ENCODE peak calls at places on chromosomes 11 and 22, in five cellular contexts. P is neuronal stem cell, C is H9, X is mesenchymal stem cell, Z is IMR-90. O is an unnamed sample.

GRCh38 chr11:36056160-36056751 is 112.4 kb downstream of the LDLRAD3 start:
- DNase-seq in P (no peak), C (peak), X (no peak), Z (peak), O (peak)

GRCh38 chr22:21766933-21767462 is 31.4 kb upstream of the YPEL1 start:
- DNase-seq in P (no peak), C (no peak), X (no peak), Z (no peak), O (no peak)

GRCh38 chr22:42938976-42939375 is 76.0 kb downstream of the PACSIN2 start:
- DNase-seq in P (no peak), C (no peak), X (no peak), Z (no peak), O (no peak)

GRCh38 chr11:3145206-3145520 is 19.9 kb downstream of the OSBPL5 start:
- DNase-seq in P (no peak), C (no peak), X (no peak), Z (no peak), O (no peak)

GRCh38 chr11:20154381-20154780 is 5.9 kb downstream of the DBX1 start:
- DNase-seq in P (no peak), C (peak), X (peak), Z (no peak), O (peak)

GRCh38 chr22:22721681-22722309 is 77.4 kb downstream of the GGTLC2 start:
- DNase-seq in P (no peak), C (no peak), X (peak), Z (peak), O (peak)

GRCh38 chr11:65556470-65557279 is 1.5 kb downstream of the LTBP3 start:
- DNase-seq in P (no peak), C (no peak), X (no peak), Z (no peak), O (peak)

GRCh38 chr11:68525930-68526329 is 65.4 kb downstream of the PPP6R3 start:
- DNase-seq in P (no peak), C (no peak), X (no peak), Z (peak), O (peak)

GRCh38 chr11:133343951-133344350 is 188.3 kb downstream of the OPCML start:
- DNase-seq in P (no peak), C (no peak), X (no peak), Z (no peak), O (no peak)

GRCh38 chr11:2781413-2782274 is 81.8 kb upstream of the KCNQ1OT1 start:
- DNase-seq in P (no peak), C (no peak), X (peak), Z (peak), O (no peak)

GRCh38 chr11:65308281-65308891 is 6.3 kb upstream of the CDC42EP2 start:
- DNase-seq in P (no peak), C (no peak), X (peak), Z (no peak), O (peak)

GRCh38 chr11:126864934-126865333 is 135.6 kb downstream of the KIRREL3 start:
- DNase-seq in P (no peak), C (no peak), X (no peak), Z (no peak), O (no peak)

GRCh38 chr11:13831707-13832106 is 130.8 kb upstream of the SPON1 start:
- DNase-seq in P (no peak), C (no peak), X (no peak), Z (no peak), O (no peak)

GRCh38 chr11:57303990-57304579 is 20.7 kb downstream of the TNKS1BP1 start:
- DNase-seq in P (no peak), C (no peak), X (no peak), Z (no peak), O (no peak)

GRCh38 chr22:44287121-44287693 is 25.5 kb downstream of the SHISAL1 start:
- DNase-seq in P (no peak), C (no peak), X (no peak), Z (no peak), O (no peak)

GRCh38 chr22:23888615-23889401 is 5.4 kb upstream of the MIF start:
- DNase-seq in P (no peak), C (no peak), X (peak), Z (peak), O (no peak)

GRCh38 chr11:18188796-18189195 is 16.2 kb downstream of the MRGPRX4 start:
- DNase-seq in P (no peak), C (no peak), X (no peak), Z (no peak), O (no peak)

GRCh38 chr11:78030429-78031325 is 7.6 kb upstream of the KCTD14 start:
- DNase-seq in P (no peak), C (no peak), X (no peak), Z (peak), O (no peak)

GRCh38 chr11:15177491-15177890 is 62.8 kb downstream of the INSC start:
- DNase-seq in P (no peak), C (no peak), X (no peak), Z (no peak), O (no peak)

GRCh38 chr11:128874406-128874805 is 7.3 kb upstream of the KCNJ1 start:
- DNase-seq in P (no peak), C (no peak), X (no peak), Z (peak), O (no peak)

GRCh38 chr22:35418088-35418487 is 18.1 kb downstream of the MCM5 start:
- DNase-seq in P (no peak), C (no peak), X (no peak), Z (peak), O (no peak)

GRCh38 chr11:114163231-114163631 is 103.7 kb downstream of the ZBTB16 start:
- DNase-seq in P (no peak), C (no peak), X (no peak), Z (peak), O (no peak)

GRCh38 chr11:120688166-120688565 is 176.6 kb downstream of the GRIK4 start:
- DNase-seq in P (no peak), C (no peak), X (no peak), Z (no peak), O (no peak)

GRCh38 chr11:2868604-2869526 is 16.7 kb downstream of the CDKN1C start:
- DNase-seq in P (no peak), C (no peak), X (no peak), Z (no peak), O (no peak)

GRCh38 chr11:110529043-110529442 is 99.3 kb downstream of the FDX1 start:
- DNase-seq in P (no peak), C (no peak), X (no peak), Z (no peak), O (peak)

GRCh38 chr11:86745571-86745970 is 54.8 kb upstream of the PRSS23 start:
- DNase-seq in P (no peak), C (no peak), X (peak), Z (peak), O (no peak)

GRCh38 chr11:9701799-9702198 is 37.9 kb downstream of the SWAP70 start:
- DNase-seq in P (no peak), C (no peak), X (no peak), Z (no peak), O (no peak)

GRCh38 chr11:6703247-6704063 is 20.3 kb upstream of the MRPL17 start:
- DNase-seq in P (peak), C (peak), X (peak), Z (peak), O (peak)

GRCh38 chr11:20544536-20545237 is 54.7 kb upstream of the SLC6A5 start:
- DNase-seq in P (no peak), C (peak), X (no peak), Z (no peak), O (no peak)

GRCh38 chr11:40281055-40281580 is 1178.3 kb downstream of the LRRC4C start:
- DNase-seq in P (no peak), C (no peak), X (peak), Z (no peak), O (no peak)

GRCh38 chr11:10496296-10496936 is 41.4 kb downstream of the AMPD3 start:
- DNase-seq in P (no peak), C (no peak), X (no peak), Z (no peak), O (no peak)

GRCh38 chr11:70445605-70446004 is 47.3 kb downstream of the CTTN start:
- DNase-seq in P (no peak), C (no peak), X (no peak), Z (peak), O (no peak)

GRCh38 chr11:29025001-29025400 is 916.8 kb downstream of the METTL15 start:
- DNase-seq in P (no peak), C (no peak), X (no peak), Z (peak), O (peak)

GRCh38 chr11:38971141-38971540 is 2373.1 kb upstream of the RAG2 start:
- DNase-seq in P (no peak), C (no peak), X (no peak), Z (no peak), O (peak)

GRCh38 chr11:106304274-106304673 is 226.8 kb downstream of the AASDHPPT start:
- DNase-seq in P (no peak), C (no peak), X (peak), Z (peak), O (peak)

GRCh38 chr11:1564535-1565172 is 7.4 kb downstream of the DUSP8 start:
- DNase-seq in P (peak), C (peak), X (peak), Z (peak), O (no peak)
- H3K18ac ChIP-seq in P (peak), C (no peak), X (no peak), Z (no peak), O (no peak)

DNA sequence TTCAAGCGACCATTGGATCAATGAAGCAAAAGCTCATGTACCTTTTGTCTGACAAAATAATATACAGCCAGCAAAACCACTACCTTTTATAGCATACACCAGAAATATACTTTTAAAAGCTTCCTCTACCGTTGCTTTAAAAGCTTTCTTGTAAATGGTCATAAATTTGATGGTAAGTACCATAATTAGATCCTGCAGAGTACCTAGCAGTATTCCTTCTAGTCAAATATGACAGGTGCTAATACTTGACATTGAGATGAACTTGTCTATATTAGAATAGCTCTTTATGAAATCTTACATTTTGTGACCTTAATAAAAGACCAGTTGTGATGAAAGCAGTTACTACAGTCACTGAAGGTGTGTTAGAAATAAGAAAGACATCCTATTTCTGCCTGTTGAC is 340.5 kb upstream of the ANO3 start:
- DNase-seq in P (no peak), C (no peak), X (no peak), Z (no peak), O (no peak)
- H3K9ac ChIP-seq in P (no peak), C (no peak), X (no peak), Z (no peak), O (no peak)

GRCh38 chr11:104078250-104078649 is 41.8 kb downstream of the DDI1 start:
- DNase-seq in P (no peak), C (no peak), X (no peak), Z (no peak), O (no peak)

GRCh38 chr11:104075091-104075490 is 38.7 kb downstream of the DDI1 start:
- DNase-seq in P (no peak), C (no peak), X (no peak), Z (no peak), O (no peak)

GRCh38 chr11:104075716-104076115 is 39.3 kb downstream of the DDI1 start:
- DNase-seq in P (no peak), C (no peak), X (no peak), Z (no peak), O (no peak)

GRCh38 chr11:104076455-104076854 is 40.0 kb downstream of the DDI1 start:
- DNase-seq in P (no peak), C (no peak), X (no peak), Z (no peak), O (no peak)

DNA sequence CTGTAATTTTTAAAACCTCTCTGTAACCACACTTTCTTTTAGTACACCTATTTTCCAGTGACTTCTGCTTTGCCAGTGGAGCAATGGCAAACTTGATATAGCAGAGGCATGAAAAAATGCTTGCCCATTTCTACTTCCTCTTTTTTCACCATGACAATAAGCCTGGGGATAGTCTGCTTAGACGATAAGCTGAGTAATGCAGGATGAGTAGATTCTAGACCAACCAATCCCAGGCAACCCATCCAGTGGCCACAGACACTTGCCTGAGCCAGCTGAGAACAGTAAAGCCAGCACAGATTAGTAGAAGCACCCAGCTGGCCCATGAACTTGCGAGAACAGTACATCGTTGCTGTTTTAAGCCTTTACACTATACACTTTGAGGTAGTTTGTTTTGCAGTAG is 37.5 kb downstream of the DDI1 start:
- DNase-seq in P (no peak), C (peak), X (peak), Z (peak), O (peak)
- H2AFZ ChIP-seq in P (no peak), C (no peak), X (no peak), Z (no peak), O (no peak)

DNA sequence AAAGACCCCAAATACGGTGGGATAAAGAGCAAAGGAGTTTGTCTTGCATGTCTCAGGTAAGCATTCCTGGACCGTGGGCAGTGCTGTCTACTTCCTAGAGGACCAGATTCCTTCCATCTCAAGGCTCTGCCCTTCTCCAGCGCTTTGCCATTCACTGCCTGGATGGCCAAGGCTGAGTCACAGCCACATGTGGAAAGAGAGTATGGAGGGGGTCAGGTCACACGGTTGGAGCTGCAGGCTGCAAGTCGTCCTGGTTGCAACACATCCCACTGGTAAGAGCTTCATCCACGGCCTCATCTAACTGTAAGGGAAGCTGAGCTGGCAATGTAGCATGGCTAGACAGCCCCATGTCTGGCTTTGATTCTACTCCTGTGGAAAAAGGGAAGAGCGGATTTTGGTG is 300.7 kb downstream of the DDX10 start:
- DNase-seq in P (no peak), C (no peak), X (peak), Z (peak), O (peak)
- H3K18ac ChIP-seq in P (no peak), C (no peak), X (peak), Z (peak), O (no peak)

GRCh38 chr11:1221848-1222311 is 986 bp upstream of the MUC5B start:
- DNase-seq in P (no peak), C (peak), X (no peak), Z (no peak), O (no peak)

GRCh38 chr11:1222491-1223345 is at the start of gene MUC5B:
- DNase-seq in P (no peak), C (peak), X (no peak), Z (no peak), O (no peak)

GRCh38 chr11:1224491-1225385 is 1.9 kb downstream of the MUC5B start:
- DNase-seq in P (no peak), C (peak), X (no peak), Z (no peak), O (no peak)

GRCh38 chr11:1224109-1224485 is 1.2 kb downstream of the MUC5B start:
- DNase-seq in P (no peak), C (no peak), X (no peak), Z (no peak), O (no peak)

GRCh38 chr11:1223346-1224108 is 661 bp downstream of the MUC5B start:
- DNase-seq in P (no peak), C (peak), X (no peak), Z (no peak), O (no peak)
- H3K9ac ChIP-seq in P (no peak), C (no peak), X (no peak), Z (no peak), O (no peak)

DNA sequence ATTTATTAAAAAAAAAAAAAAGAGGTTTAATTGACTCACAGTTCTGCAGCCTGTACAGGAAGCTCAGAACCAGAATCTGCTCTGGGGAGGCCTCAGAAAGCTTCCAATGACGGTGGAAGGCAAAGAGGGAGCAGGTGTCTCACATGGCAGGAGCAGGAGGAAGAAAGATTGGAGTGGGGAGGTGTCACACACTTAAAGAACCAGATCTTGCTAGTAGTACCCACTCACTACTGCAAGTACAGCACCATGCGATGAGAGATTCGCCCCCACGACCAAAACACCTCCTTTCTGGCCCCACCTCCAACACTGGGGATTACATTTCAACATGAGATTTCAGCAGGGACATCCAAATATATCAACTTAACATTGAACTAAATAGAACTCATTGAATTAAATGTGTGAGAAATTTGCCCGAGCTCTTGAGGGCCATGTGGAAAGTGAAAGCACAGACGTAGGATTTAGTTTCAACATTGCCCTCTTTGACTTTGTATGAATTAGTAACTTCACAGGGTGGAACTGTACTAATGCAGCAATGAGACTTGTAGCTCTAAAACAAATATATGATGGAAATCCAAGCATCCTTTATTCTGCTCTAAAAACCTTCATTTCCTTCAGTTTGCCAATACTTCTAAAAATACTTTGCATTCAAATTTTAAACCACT is 628.2 kb downstream of the FAM181B start:
- DNase-seq in P (no peak), C (no peak), X (no peak), Z (no peak), O (no peak)
- H2AFZ ChIP-seq in P (no peak), C (no peak), X (no peak), Z (no peak), O (no peak)

DNA sequence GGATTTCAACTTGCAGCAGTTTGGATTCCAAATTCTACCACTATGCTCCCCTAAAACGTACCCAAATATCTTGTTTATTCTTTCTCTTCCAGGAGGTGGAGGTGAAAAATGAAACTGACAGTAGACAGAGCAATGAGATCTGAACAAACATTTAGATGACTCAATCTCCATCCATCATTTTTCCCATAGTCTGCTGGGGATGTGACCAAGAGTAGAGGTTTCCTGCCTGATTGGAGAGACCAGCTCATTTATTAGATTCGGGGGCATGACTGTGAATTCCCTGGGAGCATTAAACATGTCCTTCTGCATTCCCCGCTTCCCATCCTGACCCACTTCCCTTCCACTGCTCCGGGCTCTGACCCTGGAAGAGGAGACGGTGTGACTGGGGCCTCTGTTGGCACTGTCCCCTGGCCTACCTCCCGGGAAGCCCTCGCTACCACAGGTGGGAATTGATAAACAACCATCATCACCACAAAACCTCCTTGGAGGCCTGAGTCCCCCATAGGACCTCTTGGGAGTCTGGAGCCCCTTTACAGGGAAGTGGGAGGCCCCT is 20.3 kb downstream of the DKK3 start:
- DNase-seq in P (no peak), C (peak), X (peak), Z (peak), O (no peak)
- H3K18ac ChIP-seq in P (no peak), C (no peak), X (peak), Z (peak), O (peak)

GRCh38 chr11:117535201-117535869 is 207.7 kb downstream of the CEP164 start:
- DNase-seq in P (no peak), C (no peak), X (no peak), Z (no peak), O (no peak)
- H3K9ac ChIP-seq in P (no peak), C (no peak), X (no peak), Z (no peak), O (no peak)

GRCh38 chr11:44260081-44260480 is 49.9 kb downstream of the ALX4 start:
- DNase-seq in P (no peak), C (no peak), X (no peak), Z (no peak), O (no peak)
- H2AFZ ChIP-seq in P (no peak), C (no peak), X (no peak), Z (no peak), O (no peak)

O was measured in trophoblast cell.